ENCODE peak calls at places on chromosomes 12 and 14, in four cellular contexts. K, Q, B and P are unnamed samples.

GRCh38 chr14:101112351-101113107 is 209.0 kb upstream of the RTL1 start:
- DNase-seq in B (no peak), K (no peak), Q (no peak), P (no peak)

GRCh38 chr14:94685166-94685581 is 73.0 kb downstream of the SERPINA3 start:
- DNase-seq in Q (no peak), K (no peak), B (no peak), P (no peak)

GRCh38 chr12:49673446-49674317 is 33.5 kb downstream of the FMNL3 start:
- DNase-seq in K (no peak), Q (no peak), B (no peak), P (peak)

GRCh38 chr14:74891870-74892269 is 10.2 kb downstream of the DLST start:
- DNase-seq in K (no peak), Q (no peak), B (no peak), P (no peak)

GRCh38 chr14:61281911-61282310 is 773 bp upstream of the TMEM30B start:
- DNase-seq in Q (no peak), K (no peak), B (no peak), P (no peak)

GRCh38 chr12:80778005-80778541 is 61.4 kb downstream of the MYF5 start:
- DNase-seq in B (peak), K (no peak), Q (no peak), P (no peak)

GRCh38 chr12:58491296-58491695 is 429.0 kb downstream of the LRIG3 start:
- DNase-seq in B (no peak), K (no peak), Q (no peak), P (no peak)

GRCh38 chr14:104230119-104230885 is 91.9 kb downstream of the KIF26A start:
- DNase-seq in K (no peak), B (no peak), Q (no peak), P (no peak)

GRCh38 chr14:103045387-103045869 is 11.9 kb downstream of the CDC42BPB start:
- DNase-seq in Q (no peak), K (no peak), B (peak), P (peak)

GRCh38 chr12:124599074-124599999 is 31.9 kb upstream of the NCOR2 start:
- DNase-seq in Q (no peak), B (peak), K (no peak), P (no peak)

GRCh38 chr12:25859976-25860375 is 98.5 kb upstream of the RASSF8 start:
- DNase-seq in K (no peak), B (no peak), Q (no peak), P (no peak)

GRCh38 chr12:62654558-62655241 is 188.1 kb downstream of the MON2 start:
- DNase-seq in B (peak), K (no peak), Q (no peak), P (no peak)

GRCh38 chr12:57545809-57546437 is 1.1 kb downstream of the DCTN2 start:
- DNase-seq in B (no peak), Q (no peak), K (no peak), P (peak)

GRCh38 chr12:52965337-52965731 is 16.4 kb downstream of the KRT18 start:
- DNase-seq in Q (no peak), B (no peak), K (no peak), P (peak)

GRCh38 chr12:119720349-119720748 is 52.4 kb downstream of the PRKAB1 start:
- DNase-seq in Q (no peak), B (no peak), K (no peak), P (no peak)

GRCh38 chr14:73633115-73633514 is 11.7 kb upstream of the DNAL1 start:
- DNase-seq in Q (no peak), B (no peak), K (no peak), P (no peak)

GRCh38 chr14:90487031-90487430 is 90.2 kb downstream of the CALM1 start:
- DNase-seq in Q (no peak), B (peak), K (no peak), P (peak)

GRCh38 chr14:73238262-73238852 is 1.1 kb downstream of the PAPLN start:
- DNase-seq in K (no peak), B (no peak), Q (no peak), P (no peak)

GRCh38 chr12:89678225-89678624 is 30.4 kb downstream of the ATP2B1 start:
- DNase-seq in K (no peak), B (no peak), Q (no peak), P (no peak)

GRCh38 chr14:24670594-24670993 is 36.6 kb upstream of the GZMB start:
- DNase-seq in K (no peak), B (no peak), Q (no peak), P (no peak)